ENCODE peak calls at places on chromosomes 1 and 21, in four cellular contexts. One of them, this sample, is unnamed.

GRCh38 chr1:14328687-14329086 is 269.8 kb upstream of the KAZN start:
- DNase-seq in activated CD8-positive, alpha-beta memory T cell treated with anti-CD3 and anti-CD28 coated beads for 24 hours: no peak
- DNase-seq in ecto neural progenitor cell: no peak
- DNase-seq in hepatic stellate cell: no peak
- DNase-seq in this sample: no peak

GRCh38 chr21:25506268-25506667 is 101.0 kb downstream of the MRPL39 start:
- DNase-seq in ecto neural progenitor cell: no peak
- DNase-seq in hepatic stellate cell: no peak
- DNase-seq in activated CD8-positive, alpha-beta memory T cell treated with anti-CD3 and anti-CD28 coated beads for 24 hours: no peak
- DNase-seq in this sample: no peak

GRCh38 chr1:26145041-26145959 is 13.6 kb upstream of the FAM110D start:
- DNase-seq in hepatic stellate cell: peak
- DNase-seq in activated CD8-positive, alpha-beta memory T cell treated with anti-CD3 and anti-CD28 coated beads for 24 hours: peak
- DNase-seq in ecto neural progenitor cell: peak
- DNase-seq in this sample: peak

GRCh38 chr1:111402083-111402482 is 25.5 kb downstream of the OVGP1 start:
- DNase-seq in ecto neural progenitor cell: no peak
- DNase-seq in activated CD8-positive, alpha-beta memory T cell treated with anti-CD3 and anti-CD28 coated beads for 24 hours: no peak
- DNase-seq in hepatic stellate cell: no peak
- DNase-seq in this sample: no peak

GRCh38 chr1:13675222-13675621 is 24.8 kb upstream of the PRDM2 start:
- DNase-seq in activated CD8-positive, alpha-beta memory T cell treated with anti-CD3 and anti-CD28 coated beads for 24 hours: no peak
- DNase-seq in hepatic stellate cell: no peak
- DNase-seq in ecto neural progenitor cell: no peak
- DNase-seq in this sample: no peak

GRCh38 chr1:193346085-193346484 is 159.7 kb upstream of the B3GALT2 start:
- DNase-seq in activated CD8-positive, alpha-beta memory T cell treated with anti-CD3 and anti-CD28 coated beads for 24 hours: no peak
- DNase-seq in hepatic stellate cell: no peak
- DNase-seq in ecto neural progenitor cell: no peak
- DNase-seq in this sample: no peak

GRCh38 chr1:244664353-244664752 is 11.4 kb downstream of the DESI2 start:
- DNase-seq in ecto neural progenitor cell: no peak
- DNase-seq in hepatic stellate cell: no peak
- DNase-seq in activated CD8-positive, alpha-beta memory T cell treated with anti-CD3 and anti-CD28 coated beads for 24 hours: no peak
- DNase-seq in this sample: no peak

GRCh38 chr1:107748529-107748928 is 216.5 kb downstream of the VAV3 start:
- DNase-seq in hepatic stellate cell: peak
- DNase-seq in ecto neural progenitor cell: no peak
- DNase-seq in activated CD8-positive, alpha-beta memory T cell treated with anti-CD3 and anti-CD28 coated beads for 24 hours: no peak
- DNase-seq in this sample: no peak

GRCh38 chr1:6800728-6801127 is 15.5 kb downstream of the CAMTA1 start:
- DNase-seq in hepatic stellate cell: peak
- DNase-seq in activated CD8-positive, alpha-beta memory T cell treated with anti-CD3 and anti-CD28 coated beads for 24 hours: no peak
- DNase-seq in ecto neural progenitor cell: no peak
- DNase-seq in this sample: no peak

GRCh38 chr1:26602378-26602959 is 72.9 kb downstream of the RPS6KA1 start:
- DNase-seq in ecto neural progenitor cell: no peak
- DNase-seq in activated CD8-positive, alpha-beta memory T cell treated with anti-CD3 and anti-CD28 coated beads for 24 hours: no peak
- DNase-seq in hepatic stellate cell: no peak
- DNase-seq in this sample: no peak

GRCh38 chr1:150560576-150560975 is 11.4 kb downstream of the ADAMTSL4 start:
- DNase-seq in activated CD8-positive, alpha-beta memory T cell treated with anti-CD3 and anti-CD28 coated beads for 24 hours: no peak
- DNase-seq in hepatic stellate cell: no peak
- DNase-seq in ecto neural progenitor cell: peak
- DNase-seq in this sample: no peak

GRCh38 chr1:61956774-61957173 is 214.5 kb downstream of the PATJ start:
- DNase-seq in hepatic stellate cell: no peak
- DNase-seq in ecto neural progenitor cell: no peak
- DNase-seq in activated CD8-positive, alpha-beta memory T cell treated with anti-CD3 and anti-CD28 coated beads for 24 hours: no peak
- DNase-seq in this sample: no peak

This sample was measured in osteocyte.